ENCODE peak calls at places on chromosomes 6 and 20, in five cellular contexts. P is mesothelial cell of epicardium, M is heart right ventricle, K is GM23338, R is HL-60. O is an unnamed sample.

GRCh38 chr20:58433759-58434158 is 44.7 kb downstream of the VAPB start:
- DNase-seq in K (no peak), M (no peak), P (no peak), R (no peak), O (no peak)

GRCh38 chr20:48681882-48682426 is 145.8 kb downstream of the PREX1 start:
- DNase-seq in M (no peak), P (no peak), K (no peak), R (no peak), O (no peak)

GRCh38 chr6:34462561-34462971 is 3.3 kb upstream of the PACSIN1 start:
- DNase-seq in K (peak), M (peak), R (no peak), P (no peak), O (no peak)

GRCh38 chr20:1463971-1464570 is 2.6 kb downstream of the NSFL1C start:
- DNase-seq in R (no peak), M (no peak), P (no peak), K (no peak), O (peak)

GRCh38 chr6:7135755-7136154 is 28.0 kb downstream of the RREB1 start:
- DNase-seq in M (no peak), K (no peak), P (no peak), R (no peak), O (no peak)

GRCh38 chr6:7251861-7252260 is 61.1 kb downstream of the SSR1 start:
- DNase-seq in M (no peak), P (no peak), R (no peak), K (no peak), O (no peak)

GRCh38 chr6:152750694-152751093 is at the start of gene VIP:
- DNase-seq in R (no peak), M (no peak), K (peak), P (no peak), O (no peak)

GRCh38 chr6:27556406-27556805 is 83.5 kb upstream of the ZNF184 start:
- DNase-seq in M (no peak), K (no peak), R (no peak), P (no peak), O (no peak)

GRCh38 chr20:52652271-52652670 is 319.9 kb upstream of the TSHZ2 start:
- DNase-seq in P (no peak), M (no peak), K (no peak), R (no peak), O (no peak)

GRCh38 chr6:44649365-44650025 is 262.0 kb downstream of the CDC5L start:
- DNase-seq in K (no peak), R (no peak), M (no peak), P (no peak), O (no peak)

GRCh38 chr6:120384671-120385070 is 949.6 kb downstream of the TBC1D32 start:
- DNase-seq in R (no peak), P (no peak), M (no peak), K (no peak), O (no peak)

DNA sequence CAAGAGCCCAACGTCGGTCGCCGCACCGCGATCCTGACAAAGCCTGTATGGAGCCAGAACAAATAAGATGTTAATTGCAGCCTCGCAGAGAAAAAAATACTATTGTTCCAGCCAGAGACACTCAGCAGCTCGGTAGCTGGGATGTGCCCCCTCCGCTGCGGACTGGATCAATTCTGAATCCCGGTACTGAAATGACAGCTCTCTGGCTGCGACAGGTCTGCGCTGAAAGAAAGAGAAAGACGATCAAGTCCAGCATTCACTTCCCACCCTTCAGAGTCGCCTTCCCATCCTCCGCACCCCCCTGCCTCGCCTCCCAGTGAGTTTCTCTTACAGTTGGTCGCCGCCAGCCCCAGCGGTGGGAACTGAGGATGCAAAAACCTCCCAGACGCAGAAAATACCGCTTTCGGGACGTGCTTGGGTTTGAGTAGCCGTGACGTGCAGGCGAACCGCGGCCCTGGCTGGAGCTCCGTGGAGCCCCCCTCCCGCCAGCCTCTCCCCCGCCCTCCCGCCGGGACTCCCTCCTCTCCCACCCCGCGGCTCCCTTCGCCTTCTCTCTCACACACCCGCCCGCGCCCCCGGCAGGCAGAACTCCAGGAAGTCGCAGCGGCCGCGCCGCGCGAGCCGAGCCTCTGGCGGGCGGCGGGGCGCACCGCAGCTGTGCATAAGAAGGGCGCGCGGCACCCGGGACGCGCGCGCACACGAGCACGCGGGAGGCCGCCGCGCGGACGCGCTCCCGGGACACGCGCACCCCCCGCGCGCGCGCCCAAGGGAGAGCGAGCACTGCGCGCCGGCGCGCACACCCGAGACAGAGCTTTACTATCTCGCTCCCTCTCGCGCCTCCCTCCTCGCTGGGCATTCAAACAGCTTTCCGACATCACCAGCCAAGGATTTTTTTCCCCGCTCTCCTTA is at the start of gene ADGRB3:
- DNase-seq in M (peak), R (peak), P (peak), K (peak), O (peak)
- TF ChIP-seq CTCF in M (no peak), R (no peak), P (no peak), K (no peak), O (peak)

GRCh38 chr6:97963148-97963680 is 680.2 kb upstream of the MMS22L start:
- DNase-seq in M (no peak), K (no peak), P (no peak), R (no peak), O (no peak)

GRCh38 chr6:97958143-97958542 is 675.1 kb upstream of the MMS22L start:
- DNase-seq in P (no peak), K (peak), M (peak), R (no peak), O (no peak)
- TF ChIP-seq CTCF in P (no peak), K (no peak), M (no peak), R (no peak), O (no peak)

GRCh38 chr6:56671160-56671559 is 28.5 kb upstream of the DST start:
- DNase-seq in M (no peak), K (no peak), R (no peak), P (no peak), O (no peak)
- TF ChIP-seq CTCF in M (no peak), K (peak), R (no peak), P (no peak), O (no peak)

DNA sequence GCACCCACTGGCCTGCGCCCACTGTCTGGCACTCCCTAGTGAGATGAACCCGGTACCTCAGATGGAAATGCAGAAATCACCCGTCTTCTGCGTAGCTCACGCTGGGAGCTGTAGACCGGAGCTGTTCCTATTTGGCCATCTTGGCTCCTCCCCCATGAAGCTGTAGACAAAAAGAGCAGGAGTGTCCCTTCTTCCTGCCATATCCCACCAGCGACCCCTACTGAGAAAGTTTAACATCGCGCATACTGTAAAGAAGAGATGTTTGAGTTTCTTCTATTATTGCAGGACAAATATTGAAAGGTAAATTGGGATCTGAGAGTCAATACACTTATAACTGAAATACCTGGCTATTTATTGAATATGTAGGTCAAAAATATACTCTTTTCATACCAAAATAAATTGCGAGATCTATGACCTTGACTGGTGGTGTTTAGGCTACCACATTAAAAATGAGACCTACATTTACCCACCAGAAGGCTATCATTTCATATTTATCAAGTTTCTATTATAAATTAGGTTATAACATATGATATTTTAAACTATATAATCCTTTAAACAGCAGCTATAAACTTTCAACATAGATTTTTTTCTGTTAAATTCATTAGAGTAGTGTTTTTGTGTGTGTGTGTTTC is 586.3 kb downstream of the HTR1B start:
- DNase-seq in K (peak), R (no peak), M (peak), P (peak), O (no peak)
- TF ChIP-seq CTCF in K (peak), R (no peak), M (peak), P (peak), O (peak)